ENCODE peak calls at places on chromosome 18, in ten cellular contexts. S is pancreas; L is GM23248; P is heart right ventricle; Z is mammary epithelial cell; X is astrocyte; R is naive thymus-derived CD4-positive, alpha-beta T cell; A is left lung; M is SJSA1; V is IMR-90. Y is an unnamed sample. For H3K4me1, the result is how much of the 10 kb centered on the place peaks cover.

GRCh38 chr18:56044239-56044638 is 456.2 kb upstream of the TCF4 start:
- DNase-seq in S (no peak), L (no peak), P (no peak), Z (no peak), X (no peak), R (no peak), A (no peak), M (no peak), V (no peak), Y (no peak)

GRCh38 chr18:1604751-1605150 is 700.1 kb downstream of the ADCYAP1 start:
- DNase-seq in S (no peak), L (no peak), P (no peak), Z (no peak), X (no peak), R (no peak), A (no peak), M (no peak), V (no peak), Y (no peak)

GRCh38 chr18:29198834-29199233 is 1021.9 kb upstream of the CDH2 start:
- DNase-seq in S (no peak), L (no peak), P (no peak), Z (no peak), X (no peak), R (no peak), A (no peak), M (no peak), V (no peak), Y (no peak)

GRCh38 chr18:72843743-72844142 is 24.0 kb downstream of the NETO1 start:
- DNase-seq in S (no peak), L (no peak), P (no peak), Z (no peak), X (no peak), R (no peak), A (no peak), M (no peak), V (no peak), Y (no peak)

GRCh38 chr18:55458456-55459238 is 129.3 kb downstream of the TCF4 start:
- DNase-seq in S (no peak), L (no peak), P (no peak), Z (no peak), X (no peak), R (no peak), A (no peak), M (no peak), V (no peak), Y (no peak)

GRCh38 chr18:75408554-75409506 is 18.7 kb downstream of the SMIM21 start:
- DNase-seq in S (no peak), L (peak), P (no peak), Z (peak), X (peak), R (peak), A (no peak), M (peak), V (peak), Y (no peak)

GRCh38 chr18:79717059-79717458 is 37.5 kb downstream of the CTDP1 start:
- DNase-seq in S (no peak), L (no peak), P (no peak), Z (no peak), X (no peak), R (no peak), A (no peak), M (no peak), V (no peak), Y (no peak)

GRCh38 chr18:41828137-41828536 is 126.9 kb upstream of the PIK3C3 start:
- DNase-seq in S (no peak), L (no peak), P (no peak), Z (no peak), X (no peak), R (no peak), A (no peak), M (no peak), V (no peak), Y (no peak)

GRCh38 chr18:31825772-31826171 is 65.1 kb upstream of the SLC25A52 start:
- DNase-seq in S (no peak), L (no peak), P (no peak), Z (no peak), X (no peak), R (no peak), A (no peak), M (no peak), V (no peak), Y (no peak)

GRCh38 chr18:25351280-25351772 is 640 bp downstream of the ZNF521 start:
- DNase-seq in S (no peak), L (peak), P (peak), Z (no peak), X (no peak), R (no peak), A (no peak), M (no peak), V (peak), Y (no peak)

GRCh38 chr18:56127322-56128099 is 510.9 kb downstream of the TXNL1 start:
- DNase-seq in S (no peak), L (peak), P (no peak), Z (no peak), X (no peak), R (no peak), A (no peak), M (no peak), V (no peak), Y (no peak)

GRCh38 chr18:31860488-31860887 is 82.4 kb downstream of the TRAPPC8 start:
- DNase-seq in S (no peak), L (no peak), P (no peak), Z (no peak), X (no peak), R (no peak), A (no peak), M (no peak), V (no peak), Y (no peak)

GRCh38 chr18:22504665-22505064 is 87.0 kb upstream of the CTAGE1 start:
- DNase-seq in S (no peak), L (peak), P (no peak), Z (peak), X (peak), R (no peak), A (no peak), M (no peak), V (peak), Y (no peak)

GRCh38 chr18:31643003-31643402 is 41.4 kb downstream of the B4GALT6 start:
- DNase-seq in S (no peak), L (peak), P (no peak), Z (peak), X (peak), R (no peak), A (no peak), M (no peak), V (peak), Y (no peak)

GRCh38 chr18:59861009-59861408 is 38.8 kb upstream of the PMAIP1 start:
- DNase-seq in S (no peak), L (peak), P (no peak), Z (no peak), X (peak), R (no peak), A (no peak), M (no peak), V (peak), Y (no peak)

GRCh38 chr18:72376256-72376655 is 167.9 kb downstream of the CBLN2 start:
- DNase-seq in S (no peak), L (no peak), P (no peak), Z (no peak), X (no peak), R (no peak), A (no peak), M (no peak), V (no peak), Y (no peak)

GRCh38 chr18:51361130-51361860 is 163.8 kb upstream of the MEX3C start:
- DNase-seq in S (no peak), L (no peak), P (peak), Z (no peak), X (no peak), R (no peak), A (no peak), M (no peak), V (no peak), Y (no peak)

GRCh38 chr18:59957957-59958356 is 58.2 kb downstream of the PMAIP1 start:
- DNase-seq in S (peak), L (peak), P (peak), Z (peak), X (peak), R (no peak), A (no peak), M (peak), V (peak), Y (no peak)

GRCh38 chr18:5630057-5630765 is 86.4 kb upstream of the EPB41L3 start:
- DNase-seq in S (peak), L (peak), P (no peak), Z (peak), X (no peak), R (peak), A (peak), M (no peak), V (peak), Y (no peak)

GRCh38 chr18:79585395-79586370 is 93.9 kb upstream of the CTDP1 start:
- DNase-seq in S (peak), L (no peak), P (no peak), Z (no peak), X (no peak), R (no peak), A (peak), M (peak), V (no peak), Y (no peak)

GRCh38 chr18:76265375-76266225 is 229.4 kb downstream of the ZNF516 start:
- DNase-seq in S (no peak), L (peak), P (no peak), Z (no peak), X (no peak), R (no peak), A (peak), M (no peak), V (peak), Y (no peak)

GRCh38 chr18:72605350-72605749 is 61.2 kb upstream of the CBLN2 start:
- DNase-seq in S (no peak), L (no peak), P (no peak), Z (no peak), X (no peak), R (no peak), A (no peak), M (no peak), V (no peak), Y (no peak)

GRCh38 chr18:74573053-74573452 is 24.6 kb upstream of the ZNF407 start:
- DNase-seq in S (no peak), L (no peak), P (no peak), Z (no peak), X (no peak), R (no peak), A (no peak), M (no peak), V (no peak), Y (no peak)

GRCh38 chr18:22667158-22667557 is 249.4 kb upstream of the CTAGE1 start:
- DNase-seq in S (no peak), L (no peak), P (no peak), Z (no peak), X (no peak), R (no peak), A (no peak), M (no peak), V (no peak), Y (no peak)

GRCh38 chr18:48928787-48929186 is 22.0 kb downstream of the SMAD7 start:
- DNase-seq in S (no peak), L (peak), P (peak), Z (peak), X (peak), R (peak), A (peak), M (peak), V (peak), Y (peak)
- H3K4me3 ChIP-seq in S (no peak), L (peak), P (peak), Z (no peak), X (no peak), R (peak), A (no peak), M (no peak), V (no peak), Y (no peak)

GRCh38 chr18:12014091-12014490 is 32.8 kb downstream of the IMPA2 start:
- DNase-seq in S (no peak), L (no peak), P (no peak), Z (no peak), X (no peak), R (no peak), A (no peak), M (no peak), V (no peak), Y (no peak)
- H3K27ac ChIP-seq in S (peak), L (no peak), P (no peak), Z (no peak), X (no peak), R (no peak), A (peak), M (no peak), V (no peak), Y (no peak)

DNA sequence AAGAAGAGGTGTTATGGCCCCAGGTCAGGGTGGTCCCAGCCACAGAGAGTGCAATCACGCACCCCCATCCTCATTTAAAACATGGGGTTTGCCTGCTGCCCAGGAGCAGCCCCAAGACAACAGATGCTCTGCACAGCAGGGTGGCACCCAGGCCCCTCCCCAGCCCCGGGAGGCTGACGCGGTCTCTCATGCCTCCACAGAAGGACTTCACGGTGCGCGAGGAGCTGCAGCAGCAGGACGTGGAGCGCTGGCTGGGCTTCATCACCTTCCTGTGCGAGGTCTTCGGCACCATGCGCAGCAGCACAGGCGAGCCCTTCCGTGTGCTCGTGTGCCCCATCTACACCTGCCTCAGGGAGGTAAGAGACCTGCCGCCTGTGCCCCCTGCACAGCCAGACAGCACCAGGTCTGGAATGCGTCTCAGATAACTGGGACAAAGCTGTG is 133.7 kb downstream of the SMAD7 start:
- DNase-seq in S (peak), L (no peak), P (no peak), Z (no peak), X (no peak), R (peak), A (peak), M (peak), V (no peak), Y (no peak)
- H3K4me1 ChIP-seq in S (under half), L (under half), P (under half), Z (under half), X (under half), R (under half), A (under half), M (under half), V (under half), Y (under half)

GRCh38 chr18:3652380-3653262 is 202.6 kb downstream of the TGIF1 start:
- DNase-seq in S (peak), L (peak), P (peak), Z (peak), X (peak), R (peak), A (peak), M (peak), V (peak), Y (no peak)

GRCh38 chr18:3654442-3655253 is 204.7 kb downstream of the TGIF1 start:
- DNase-seq in S (no peak), L (no peak), P (no peak), Z (no peak), X (no peak), R (no peak), A (no peak), M (no peak), V (no peak), Y (no peak)

GRCh38 chr18:3655254-3655554 is 205.2 kb downstream of the TGIF1 start:
- DNase-seq in S (no peak), L (no peak), P (no peak), Z (no peak), X (no peak), R (no peak), A (no peak), M (no peak), V (no peak), Y (no peak)

GRCh38 chr18:3653859-3654441 is 204.0 kb downstream of the TGIF1 start:
- DNase-seq in S (no peak), L (no peak), P (no peak), Z (no peak), X (no peak), R (no peak), A (no peak), M (no peak), V (no peak), Y (no peak)

DNA sequence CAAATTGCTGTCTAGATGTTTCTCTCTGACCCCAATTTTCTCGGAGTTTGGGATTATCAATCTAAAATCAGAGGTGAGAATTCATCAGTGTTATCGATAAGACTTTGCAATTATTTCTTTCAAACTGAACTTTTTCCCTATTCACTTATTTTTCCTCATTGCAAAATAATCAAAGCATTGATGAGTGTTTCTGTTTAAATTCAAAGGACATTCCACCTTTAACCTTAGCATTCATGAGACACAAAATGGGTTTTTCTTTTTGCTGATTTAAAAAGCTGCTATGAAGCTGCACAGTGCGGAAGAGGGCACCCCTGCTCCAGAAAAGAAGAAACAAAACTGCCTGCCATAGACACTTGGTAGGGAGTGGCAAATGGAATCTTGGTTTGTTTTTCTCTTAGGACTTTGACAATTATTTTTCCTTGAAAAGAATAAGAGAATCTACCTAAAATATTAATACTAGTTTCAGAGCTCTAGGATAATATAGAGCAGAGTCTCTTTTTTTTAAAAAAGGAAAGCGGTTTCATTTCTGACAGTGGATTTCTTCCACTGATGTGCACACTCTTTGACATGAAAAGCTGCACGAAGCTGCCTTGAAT is 203.4 kb downstream of the TGIF1 start:
- DNase-seq in S (no peak), L (no peak), P (no peak), Z (no peak), X (no peak), R (no peak), A (no peak), M (no peak), V (no peak), Y (no peak)
- H3K4me3 ChIP-seq in S (no peak), L (no peak), P (no peak), Z (no peak), X (peak), R (no peak), A (no peak), M (peak), V (no peak), Y (no peak)

DNA sequence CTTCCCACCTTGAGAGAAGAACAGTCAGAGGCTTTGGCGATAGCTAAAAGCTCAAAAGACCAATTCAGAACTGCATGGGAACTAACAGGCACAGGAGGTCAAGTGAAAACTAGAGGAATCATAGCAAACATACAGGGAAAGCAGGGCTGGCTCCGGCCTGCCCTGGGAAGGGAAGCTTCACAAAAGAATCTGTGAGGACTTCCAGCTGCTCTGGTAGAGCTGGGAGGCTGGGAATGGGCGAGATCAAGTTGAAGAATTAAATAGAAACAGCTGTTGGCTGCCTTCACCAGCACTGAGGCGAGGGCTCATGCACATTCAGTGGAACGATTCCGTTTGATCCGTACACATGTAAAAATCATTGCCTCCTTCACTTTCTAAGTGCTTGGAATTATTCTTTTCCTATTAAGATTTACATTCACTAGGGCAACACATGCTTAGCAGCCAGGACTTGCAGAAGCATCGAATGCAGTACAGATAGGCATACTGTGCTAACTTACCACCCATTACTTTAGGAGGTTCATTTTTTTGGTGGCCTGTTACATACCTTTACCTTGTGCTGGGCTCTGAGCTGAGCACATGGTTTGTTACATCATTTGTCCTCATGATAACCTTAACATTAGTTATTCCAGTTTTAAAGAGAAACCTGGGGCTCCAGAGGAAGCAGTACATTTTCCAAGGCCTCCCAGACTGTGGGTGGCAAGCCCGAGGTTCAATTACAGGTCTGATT is 125.4 kb upstream of the RNF152 start:
- DNase-seq in S (no peak), L (peak), P (peak), Z (no peak), X (peak), R (no peak), A (peak), M (peak), V (peak), Y (no peak)
- H3K27ac ChIP-seq in S (no peak), L (peak), P (peak), Z (no peak), X (no peak), R (no peak), A (no peak), M (peak), V (peak), Y (no peak)

GRCh38 chr18:70366174-70366573 is 77.3 kb downstream of the SOCS6 start:
- DNase-seq in S (no peak), L (no peak), P (no peak), Z (no peak), X (no peak), R (no peak), A (no peak), M (no peak), V (no peak), Y (no peak)

GRCh38 chr18:70359071-70359470 is 70.2 kb downstream of the SOCS6 start:
- DNase-seq in S (no peak), L (no peak), P (no peak), Z (no peak), X (no peak), R (no peak), A (no peak), M (no peak), V (no peak), Y (no peak)

GRCh38 chr18:70363861-70364260 is 75.0 kb downstream of the SOCS6 start:
- DNase-seq in S (no peak), L (peak), P (no peak), Z (no peak), X (peak), R (no peak), A (no peak), M (no peak), V (peak), Y (no peak)

GRCh38 chr18:70365361-70365760 is 76.5 kb downstream of the SOCS6 start:
- DNase-seq in S (no peak), L (peak), P (no peak), Z (no peak), X (no peak), R (no peak), A (no peak), M (no peak), V (no peak), Y (no peak)

GRCh38 chr18:70362258-70362657 is 73.4 kb downstream of the SOCS6 start:
- DNase-seq in S (no peak), L (no peak), P (no peak), Z (no peak), X (no peak), R (no peak), A (no peak), M (no peak), V (no peak), Y (no peak)
- H3K4me1 ChIP-seq in S (under half), L (under half), P (under half), Z (under half), X (under half), R (under half), A (under half), M (under half), V (under half), Y (under half)

Y was measured in CD8-positive, alpha-beta T cell.